ENCODE peak calls at places on chromosomes 12 and 14, in nine cellular contexts. R is uterus; B is tibial artery; Y is endothelial cell of umbilical vein; U is GM23338; H is kidney; A is HCT116; M is CD8-positive, alpha-beta memory T cell; N is AG04450. J is an unnamed sample.

GRCh38 chr12:53345486-53346195 is 9.5 kb upstream of the SP7 start:
- DNase-seq in A (no peak), M (no peak), H (peak), B (no peak), U (peak), N (no peak), Y (peak), R (peak), J (peak)

GRCh38 chr14:89773151-89773550 is 181.4 kb downstream of the EFCAB11 start:
- DNase-seq in H (no peak), Y (no peak), U (no peak), M (no peak), R (no peak), N (no peak), B (no peak), A (no peak), J (no peak)

GRCh38 chr12:3236345-3237153 is 159.4 kb downstream of the TSPAN9 start:
- DNase-seq in R (peak), Y (peak), N (no peak), U (peak), A (peak), B (no peak), M (no peak), H (no peak), J (peak)

GRCh38 chr14:55699131-55700057 is 119.4 kb downstream of the KTN1 start:
- DNase-seq in M (no peak), R (no peak), U (peak), H (no peak), A (no peak), B (no peak), N (no peak), Y (peak), J (no peak)

GRCh38 chr12:60281522-60281921 is 685.7 kb downstream of the SLC16A7 start:
- DNase-seq in Y (no peak), B (no peak), A (no peak), R (no peak), N (no peak), M (no peak), H (peak), U (no peak), J (no peak)

GRCh38 chr12:70305794-70306193 is 60.3 kb upstream of the KCNMB4 start:
- DNase-seq in A (no peak), N (peak), M (no peak), U (no peak), Y (no peak), R (no peak), H (no peak), B (no peak), J (no peak)

GRCh38 chr14:72701610-72702009 is 192.3 kb downstream of the DPF3 start:
- DNase-seq in N (no peak), M (no peak), Y (no peak), H (no peak), U (no peak), B (peak), A (no peak), R (no peak), J (no peak)

GRCh38 chr12:115385141-115385540 is 701.2 kb upstream of the TBX3 start:
- DNase-seq in N (no peak), Y (no peak), M (no peak), H (no peak), R (no peak), A (no peak), U (no peak), B (no peak), J (no peak)

GRCh38 chr14:103259801-103260628 is 74.0 kb upstream of the EIF5 start:
- DNase-seq in A (no peak), B (no peak), R (no peak), H (no peak), M (no peak), Y (no peak), N (no peak), U (no peak), J (peak)

GRCh38 chr12:84599539-84599938 is 313.1 kb downstream of the SLC6A15 start:
- DNase-seq in A (peak), Y (no peak), B (no peak), H (no peak), N (no peak), R (no peak), M (no peak), U (peak), J (no peak)

GRCh38 chr12:3673960-3674708 is 78.8 kb downstream of the CRACR2A start:
- DNase-seq in R (no peak), Y (no peak), U (no peak), A (no peak), N (no peak), M (no peak), B (no peak), H (no peak), J (no peak)

GRCh38 chr12:46938071-46938678 is 112.4 kb upstream of the SLC38A4 start:
- DNase-seq in U (no peak), Y (no peak), R (no peak), M (no peak), A (no peak), B (no peak), H (no peak), N (no peak), J (no peak)

GRCh38 chr12:108826115-108826806 is 31.1 kb downstream of the SSH1 start:
- DNase-seq in H (peak), M (no peak), N (peak), U (no peak), Y (peak), R (peak), B (peak), A (no peak), J (peak)

GRCh38 chr12:126358806-126359205 is 1293.6 kb downstream of the AACS start:
- DNase-seq in A (no peak), B (no peak), N (no peak), Y (no peak), M (no peak), R (no peak), H (no peak), U (no peak), J (no peak)

GRCh38 chr12:3277261-3277943 is 200.2 kb downstream of the TSPAN9 start:
- DNase-seq in H (no peak), R (no peak), U (no peak), B (no peak), A (no peak), Y (no peak), N (no peak), M (no peak), J (no peak)

GRCh38 chr14:74083161-74083560 is 1.1 kb downstream of the ALDH6A1 start:
- DNase-seq in R (no peak), N (no peak), U (no peak), H (no peak), A (no peak), B (no peak), Y (no peak), M (no peak), J (no peak)

GRCh38 chr14:87852107-87852506 is 140.9 kb downstream of the GALC start:
- DNase-seq in H (no peak), M (no peak), N (no peak), R (no peak), B (no peak), U (no peak), Y (no peak), A (no peak), J (no peak)

GRCh38 chr12:125949471-125949870 is 884.2 kb downstream of the AACS start:
- DNase-seq in A (no peak), B (no peak), U (no peak), M (no peak), Y (no peak), R (no peak), H (no peak), N (no peak), J (no peak)

GRCh38 chr14:21300892-21301291 is 21.0 kb downstream of the RPGRIP1 start:
- DNase-seq in Y (no peak), H (no peak), U (peak), M (no peak), A (no peak), N (no peak), B (no peak), R (no peak), J (no peak)

GRCh38 chr14:74569826-74570591 is 42.0 kb downstream of the LTBP2 start:
- DNase-seq in Y (peak), B (no peak), U (no peak), N (no peak), H (no peak), A (no peak), R (no peak), M (no peak), J (peak)

GRCh38 chr12:83462419-83462818 is 775.7 kb downstream of the TMTC2 start:
- DNase-seq in N (no peak), A (peak), R (no peak), B (no peak), H (no peak), M (no peak), U (peak), Y (no peak), J (no peak)

GRCh38 chr12:86148612-86149011 is 107.6 kb downstream of the MGAT4C start:
- DNase-seq in N (no peak), B (no peak), U (no peak), R (no peak), H (no peak), A (no peak), M (no peak), Y (no peak), J (no peak)

GRCh38 chr12:118790578-118790977 is 190.8 kb upstream of the SRRM4 start:
- DNase-seq in M (no peak), Y (no peak), U (no peak), A (no peak), N (no peak), R (no peak), H (no peak), B (no peak), J (no peak)

GRCh38 chr14:55963295-55963694 is 154.9 kb upstream of the PELI2 start:
- DNase-seq in R (no peak), Y (no peak), N (no peak), B (no peak), A (no peak), M (no peak), H (no peak), U (no peak), J (no peak)

GRCh38 chr12:57720606-57721595 is 17.6 kb downstream of the AGAP2 start:
- DNase-seq in H (no peak), U (no peak), B (no peak), R (no peak), Y (no peak), A (no peak), N (no peak), M (no peak), J (no peak)

GRCh38 chr12:31959051-31959700 is at the start of gene RESF1:
- DNase-seq in N (peak), B (peak), M (peak), Y (peak), U (peak), H (peak), R (peak), A (peak), J (peak)

GRCh38 chr12:110176745-110177144 is 52.6 kb downstream of the IFT81 start:
- DNase-seq in U (no peak), H (no peak), B (no peak), N (no peak), R (no peak), Y (no peak), M (no peak), A (no peak), J (no peak)

GRCh38 chr14:68793734-68794129 is 865 bp upstream of the ZFP36L1 start:
- DNase-seq in M (no peak), N (no peak), A (no peak), H (peak), B (no peak), R (no peak), U (no peak), Y (no peak), J (no peak)

GRCh38 chr12:115404761-115405470 is 720.9 kb upstream of the TBX3 start:
- DNase-seq in H (no peak), A (no peak), M (no peak), B (no peak), N (peak), U (no peak), R (no peak), Y (peak), J (no peak)

GRCh38 chr12:130831876-130832405 is 7.1 kb downstream of the STX2 start:
- DNase-seq in N (no peak), Y (no peak), H (no peak), R (no peak), M (no peak), U (no peak), A (no peak), B (no peak), J (no peak)
- H3K27ac ChIP-seq in N (no peak), Y (no peak), H (no peak), R (no peak), M (no peak), U (no peak), A (no peak), B (no peak), J (no peak)

GRCh38 chr12:96261557-96261956 is 67.4 kb downstream of the ELK3 start:
- DNase-seq in M (no peak), N (no peak), Y (peak), R (no peak), H (no peak), U (no peak), A (no peak), B (no peak), J (no peak)
- H3K27ac ChIP-seq in M (no peak), N (no peak), Y (peak), R (peak), H (no peak), U (no peak), A (no peak), B (no peak), J (no peak)

DNA sequence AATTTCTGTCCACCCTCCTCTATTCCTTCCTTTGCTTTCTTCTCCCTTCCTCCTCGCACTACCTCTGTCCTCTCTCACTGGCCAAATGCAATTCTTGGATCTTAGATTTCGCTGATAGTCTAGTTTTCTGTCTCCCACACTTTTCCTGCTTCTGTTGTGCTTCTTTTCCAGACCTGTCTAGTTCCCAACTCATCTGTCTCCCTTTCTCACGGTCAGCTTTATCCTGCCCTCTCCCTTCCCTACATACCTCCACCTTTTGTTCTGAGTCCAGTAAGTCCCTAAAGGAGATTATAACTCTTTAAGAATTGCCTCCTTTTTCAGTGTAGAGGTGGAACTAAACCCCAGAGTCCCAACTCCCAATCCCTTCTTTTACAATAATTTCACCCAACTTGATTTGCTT is 880 bp upstream of the MMP14 start:
- DNase-seq in N (no peak), A (no peak), H (no peak), R (no peak), B (no peak), Y (no peak), M (no peak), U (no peak), J (no peak)
- H3K27ac ChIP-seq in N (peak), A (no peak), H (no peak), R (peak), B (peak), Y (peak), M (no peak), U (peak), J (peak)

GRCh38 chr14:96271421-96271762 is 15.4 kb downstream of the BDKRB1 start:
- DNase-seq in R (no peak), N (no peak), A (no peak), Y (no peak), H (no peak), B (no peak), M (no peak), U (no peak), J (no peak)
- H3K27ac ChIP-seq in R (no peak), N (no peak), A (no peak), Y (no peak), H (no peak), B (no peak), M (no peak), U (no peak), J (no peak)

J was measured in psoas muscle.